ENCODE peak calls at places on chromosome 1, in four cellular contexts. W, K, L and C are unnamed samples.

GRCh38 chr1:163168053-163168452 is 34.7 kb downstream of the RGS5 start:
- DNase-seq in W (no peak), K (no peak), L (no peak), C (no peak)

GRCh38 chr1:27542463-27543273 is 52.7 kb upstream of the WASF2 start:
- DNase-seq in W (peak; percentile 65), K (no peak), L (no peak), C (no peak)

GRCh38 chr1:186212574-186213224 is 162.4 kb downstream of the TPR start:
- DNase-seq in W (no peak), K (no peak), L (no peak), C (peak; percentile 26)

GRCh38 chr1:102838016-102838415 is 270.3 kb downstream of the COL11A1 start:
- DNase-seq in W (no peak), K (no peak), L (no peak), C (no peak)

GRCh38 chr1:208201241-208201640 is 42.9 kb downstream of the PLXNA2 start:
- DNase-seq in W (no peak), K (no peak), L (no peak), C (no peak)

GRCh38 chr1:183209533-183210158 is 23.6 kb downstream of the LAMC2 start:
- DNase-seq in W (no peak), K (no peak), L (no peak), C (no peak)

GRCh38 chr1:84379128-84379527 is 19.2 kb upstream of the DNASE2B start:
- DNase-seq in W (no peak), K (no peak), L (no peak), C (no peak)

GRCh38 chr1:31159323-31159722 is 80.4 kb downstream of the NKAIN1 start:
- DNase-seq in W (no peak), K (no peak), L (no peak), C (no peak)

GRCh38 chr1:42931911-42932422 is 26.7 kb downstream of the SLC2A1 start:
- DNase-seq in W (peak; percentile 59), K (peak; percentile 85), L (peak; percentile 63), C (peak; percentile 56)

GRCh38 chr1:209650454-209650853 is 1.8 kb downstream of the LAMB3 start:
- DNase-seq in W (no peak), K (no peak), L (no peak), C (no peak)

GRCh38 chr1:174726167-174726879 is 273.4 kb upstream of the CACYBP start:
- DNase-seq in W (no peak), K (no peak), L (no peak), C (no peak)

GRCh38 chr1:183416850-183417690 is 1.1 kb downstream of the NMNAT2 start:
- DNase-seq in W (peak; percentile 71), K (peak; percentile 6), L (peak; percentile 4), C (peak; percentile 42)

GRCh38 chr1:47180603-47181094 is 9.2 kb downstream of the PDZK1IP1 start:
- DNase-seq in W (no peak), K (no peak), L (no peak), C (no peak)

GRCh38 chr1:8371372-8371991 is 53.6 kb downstream of the SLC45A1 start:
- DNase-seq in W (no peak), K (no peak), L (no peak), C (no peak)

GRCh38 chr1:56435434-56436337 is 143.7 kb downstream of the PLPP3 start:
- DNase-seq in W (no peak), K (no peak), L (no peak), C (no peak)

GRCh38 chr1:31954607-31955283 is 16.6 kb upstream of the PTP4A2 start:
- DNase-seq in W (peak; percentile 83), K (no peak), L (no peak), C (no peak)

GRCh38 chr1:102879439-102879993 is 228.8 kb downstream of the COL11A1 start:
- DNase-seq in W (no peak), K (no peak), L (no peak), C (no peak)

GRCh38 chr1:57281324-57281723 is 142.5 kb downstream of the DAB1 start:
- DNase-seq in W (no peak), K (no peak), L (no peak), C (no peak)

GRCh38 chr1:34671887-34672286 is 83.0 kb upstream of the GJB5 start:
- DNase-seq in W (no peak), K (no peak), L (no peak), C (no peak)

GRCh38 chr1:43666608-43667007 is 16.7 kb downstream of the KDM4A start:
- DNase-seq in W (no peak), K (no peak), L (no peak), C (no peak)

GRCh38 chr1:20978413-20978812 is 191.3 kb upstream of the HP1BP3 start:
- DNase-seq in W (no peak), K (no peak), L (no peak), C (no peak)

GRCh38 chr1:29474845-29475244 is 238.5 kb downstream of the PTPRU start:
- DNase-seq in W (no peak), K (no peak), L (no peak), C (no peak)

GRCh38 chr1:22206551-22207125 is 63.7 kb upstream of the WNT4 start:
- DNase-seq in W (no peak), K (no peak), L (no peak), C (no peak)

GRCh38 chr1:55427576-55427975 is 212.4 kb upstream of the USP24 start:
- DNase-seq in W (no peak), K (no peak), L (no peak), C (no peak)

GRCh38 chr1:62462370-62462769 is 25.5 kb downstream of the USP1 start:
- DNase-seq in W (no peak), K (no peak), L (no peak), C (no peak)

GRCh38 chr1:26915204-26915842 is 1.5 kb upstream of the NR0B2 start:
- DNase-seq in W (peak; percentile 68), K (no peak), L (no peak), C (no peak)

GRCh38 chr1:230306158-230306557 is 120.0 kb downstream of the PGBD5 start:
- DNase-seq in W (no peak), K (no peak), L (no peak), C (no peak)

GRCh38 chr1:109802136-109802900 is 38.6 kb upstream of the EPS8L3 start:
- DNase-seq in W (no peak), K (peak; percentile 56), L (peak; percentile 31), C (peak; percentile 80)

GRCh38 chr1:206829282-206829681 is 36.1 kb upstream of the IL20 start:
- DNase-seq in W (no peak), K (peak; percentile 9), L (no peak), C (no peak)

GRCh38 chr1:52554756-52555155 is 1.9 kb upstream of the TUT4 start:
- DNase-seq in W (no peak), K (no peak), L (no peak), C (peak; percentile 49)

GRCh38 chr1:50542362-50542761 is 119.1 kb upstream of the DMRTA2 start:
- DNase-seq in W (no peak), K (no peak), L (no peak), C (no peak)

GRCh38 chr1:114716304-114717158 is at the start of gene NRAS:
- DNase-seq in W (peak; percentile 95), K (peak; percentile 95), L (peak; percentile 96), C (peak; percentile 95)

GRCh38 chr1:185017966-185018365 is 27.4 kb upstream of the RNF2 start:
- DNase-seq in W (no peak), K (no peak), L (no peak), C (no peak)

GRCh38 chr1:200191993-200192392 is 164.5 kb downstream of the NR5A2 start:
- DNase-seq in W (no peak), K (no peak), L (no peak), C (no peak)

GRCh38 chr1:38962113-38962512 is 20.5 kb upstream of the RHBDL2 start:
- DNase-seq in W (no peak), K (no peak), L (no peak), C (no peak)